ENCODE peak calls at places on chromosome 6, in seven cellular contexts. O is psoas muscle, X is tibial nerve, H is small intestine, Y is brain microvascular endothelial cell, K is endodermal cell, D is HepG2. B is an unnamed sample. For H3K36me3, the result is how much of the 10 kb centered on the place peaks cover.

GRCh38 chr6:160739955-160740354 is 37.9 kb downstream of the PLG start:
- DNase-seq in O (no peak), X (no peak), H (no peak), Y (no peak), K (no peak), D (no peak), B (no peak)

GRCh38 chr6:55825402-55826051 is 49.9 kb downstream of the BMP5 start:
- DNase-seq in O (no peak), X (no peak), H (no peak), Y (peak), K (no peak), D (no peak), B (peak)

GRCh38 chr6:90461367-90461766 is 125.5 kb downstream of the MAP3K7 start:
- DNase-seq in O (no peak), X (no peak), H (peak), Y (no peak), K (no peak), D (no peak), B (no peak)

GRCh38 chr6:147285087-147285855 is 81.1 kb downstream of the STXBP5 start:
- DNase-seq in O (no peak), X (no peak), H (peak), Y (no peak), K (no peak), D (peak), B (no peak)

GRCh38 chr6:113833537-113833936 is 23.6 kb upstream of the MARCKS start:
- DNase-seq in O (no peak), X (no peak), H (no peak), Y (no peak), K (no peak), D (no peak), B (peak)

GRCh38 chr6:126307859-126308258 is 32.1 kb upstream of the CENPW start:
- DNase-seq in O (peak), X (no peak), H (no peak), Y (peak), K (no peak), D (no peak), B (peak)

GRCh38 chr6:79713701-79714322 is 82.7 kb downstream of the SH3BGRL2 start:
- DNase-seq in O (peak), X (peak), H (peak), Y (peak), K (peak), D (peak), B (peak)

GRCh38 chr6:36755435-36756348 is 58.1 kb downstream of the RAB44 start:
- DNase-seq in O (peak), X (no peak), H (peak), Y (peak), K (no peak), D (peak), B (no peak)

GRCh38 chr6:132932566-132932965 is 118.2 kb downstream of the RPS12 start:
- DNase-seq in O (no peak), X (no peak), H (no peak), Y (no peak), K (no peak), D (no peak), B (no peak)

GRCh38 chr6:144661101-144661806 is 376.1 kb downstream of the UTRN start:
- DNase-seq in O (no peak), X (no peak), H (peak), Y (no peak), K (peak), D (peak), B (no peak)

GRCh38 chr6:6006428-6007310 is at the start of gene NRN1:
- DNase-seq in O (no peak), X (no peak), H (no peak), Y (peak), K (peak), D (no peak), B (peak)

GRCh38 chr6:19833947-19834346 is 3.2 kb upstream of the ID4 start:
- DNase-seq in O (no peak), X (no peak), H (peak), Y (no peak), K (no peak), D (peak), B (no peak)

GRCh38 chr6:169654590-169655391 is 47.0 kb downstream of the WDR27 start:
- DNase-seq in O (peak), X (peak), H (peak), Y (peak), K (no peak), D (no peak), B (peak)

GRCh38 chr6:96787846-96788580 is 49.3 kb downstream of the GPR63 start:
- DNase-seq in O (no peak), X (no peak), H (no peak), Y (no peak), K (no peak), D (no peak), B (no peak)

GRCh38 chr6:14312497-14312896 is 194.9 kb downstream of the CD83 start:
- DNase-seq in O (no peak), X (no peak), H (no peak), Y (no peak), K (no peak), D (no peak), B (no peak)

GRCh38 chr6:815348-815738 is 122.4 kb upstream of the EXOC2 start:
- DNase-seq in O (no peak), X (no peak), H (no peak), Y (no peak), K (peak), D (peak), B (no peak)

GRCh38 chr6:157205473-157206358 is 117.6 kb downstream of the TMEM242 start:
- DNase-seq in O (no peak), X (no peak), H (no peak), Y (no peak), K (no peak), D (no peak), B (no peak)
- H3K36me3 ChIP-seq in O (under half), X (under half), H (under half), Y (under half), K (half or more), D (half or more), B (under half)

DNA sequence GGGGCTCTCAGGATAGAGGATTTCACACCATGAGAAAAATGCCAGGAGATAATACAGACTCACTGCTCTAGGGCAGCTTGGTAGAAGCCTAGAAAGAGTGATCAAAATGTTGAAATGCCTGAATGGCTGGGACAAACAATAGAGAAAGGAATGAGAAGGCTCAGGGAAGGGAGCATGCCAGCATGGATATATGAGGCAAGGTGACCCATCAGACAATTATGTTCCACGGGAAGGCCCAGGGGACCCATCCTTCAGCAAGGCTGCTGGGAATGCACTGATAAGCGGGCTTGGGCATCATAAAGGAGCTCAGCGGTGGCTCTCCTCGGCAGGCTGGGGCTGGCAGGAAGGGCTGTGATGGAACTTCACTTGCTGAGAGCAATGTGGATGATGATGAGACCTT is 12.2 kb downstream of the HEBP2 start:
- DNase-seq in O (no peak), X (no peak), H (no peak), Y (no peak), K (peak), D (no peak), B (no peak)
- H3K36me3 ChIP-seq in O (under half), X (under half), H (under half), Y (under half), K (under half), D (under half), B (under half)

GRCh38 chr6:158589371-158589770 is 29.5 kb downstream of the TMEM181 start:
- DNase-seq in O (no peak), X (no peak), H (no peak), Y (no peak), K (no peak), D (no peak), B (no peak)
- H3K36me3 ChIP-seq in O (under half), X (under half), H (half or more), Y (half or more), K (half or more), D (half or more), B (half or more)

GRCh38 chr6:152201134-152201533 is 393.7 kb downstream of the ESR1 start:
- DNase-seq in O (no peak), X (no peak), H (no peak), Y (no peak), K (no peak), D (no peak), B (no peak)
- H3K36me3 ChIP-seq in O (under half), X (under half), H (under half), Y (under half), K (under half), D (under half), B (under half)

DNA sequence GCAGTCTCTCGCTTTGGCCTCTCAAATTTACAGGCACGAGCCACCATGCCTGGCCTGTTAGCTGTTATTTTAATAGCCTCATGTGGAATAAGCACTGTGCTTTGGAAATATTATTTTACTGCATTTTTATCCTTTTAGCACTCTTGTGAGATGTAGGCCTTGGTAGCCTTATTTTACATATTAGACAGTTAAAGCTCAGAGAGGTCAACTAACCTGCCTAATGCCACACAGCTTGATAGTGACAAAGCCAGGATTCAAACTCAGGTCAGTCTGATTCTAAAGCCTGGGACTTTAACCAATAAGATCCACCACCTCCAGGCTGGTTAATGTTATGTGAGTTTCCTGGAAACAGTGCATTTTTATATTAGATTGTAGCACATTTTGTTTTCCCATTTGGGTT is 9.5 kb downstream of the TNFAIP3 start:
- DNase-seq in O (no peak), X (no peak), H (no peak), Y (no peak), K (no peak), D (no peak), B (no peak)
- H3K36me3 ChIP-seq in O (under half), X (under half), H (under half), Y (half or more), K (half or more), D (half or more), B (under half)

B was measured in MG63.